ENCODE peak calls at places on chromosomes 1 and 21, in eight cellular contexts. U, S, Y, B, K, D, V and T are unnamed samples.
A peak's percentile ranks its signal among the peaks of the same experiment; 100 is the strongest.

GRCh38 chr1:12595839-12596821 is 21.9 kb downstream of the DHRS3 start:
- DNase-seq in D (no peak), V (no peak), B (no peak), Y (peak; percentile 96), K (peak; percentile 96), S (peak; percentile 98), U (peak; percentile 93), T (peak; percentile 83)

GRCh38 chr1:2414297-2414958 is 2.1 kb upstream of the PEX10 start:
- DNase-seq in S (peak; percentile 68), B (peak; percentile 74), K (peak; percentile 53), V (peak; percentile 75), U (peak; percentile 88), D (peak; percentile 72), Y (peak; percentile 86), T (peak; percentile 71)

GRCh38 chr1:15852828-15853302 is 5.4 kb downstream of the SPEN start:
- DNase-seq in B (no peak), S (no peak), U (no peak), V (no peak), D (no peak), Y (no peak), K (no peak), T (no peak)

GRCh38 chr1:221435510-221435909 is 306.4 kb downstream of the DUSP10 start:
- DNase-seq in B (no peak), Y (no peak), K (peak; percentile 94), S (peak; percentile 85), D (peak; percentile 47), V (no peak), U (no peak), T (no peak)

GRCh38 chr1:44636711-44637589 is 37.3 kb downstream of the TMEM53 start:
- DNase-seq in V (no peak), S (no peak), Y (no peak), D (no peak), B (no peak), U (no peak), K (peak; percentile 38), T (no peak)

GRCh38 chr21:38766987-38767722 is 38.6 kb upstream of the ETS2 start:
- DNase-seq in S (no peak), U (no peak), D (no peak), B (peak; percentile 29), Y (no peak), V (peak; percentile 28), K (no peak), T (no peak)

GRCh38 chr1:150881331-150882070 is 5.1 kb upstream of the ARNT start:
- DNase-seq in Y (no peak), D (no peak), V (no peak), K (peak; percentile 99), U (no peak), S (peak; percentile 95), B (no peak), T (no peak)

GRCh38 chr1:155006601-155007101 is 4.0 kb downstream of the ZBTB7B start:
- DNase-seq in D (peak; percentile 59), Y (peak; percentile 48), B (no peak), V (no peak), S (peak; percentile 51), U (no peak), K (peak; percentile 28), T (no peak)

GRCh38 chr1:151905070-151905442 is 4.3 kb downstream of the THEM4 start:
- DNase-seq in Y (no peak), S (peak; percentile 62), V (peak; percentile 51), D (no peak), B (peak; percentile 53), U (no peak), K (no peak), T (peak; percentile 18)

GRCh38 chr1:207259391-207259790 is 62.1 kb upstream of the CD55 start:
- DNase-seq in Y (no peak), K (peak; percentile 10), B (no peak), S (peak; percentile 71), D (no peak), V (no peak), U (no peak), T (peak; percentile 13)

GRCh38 chr1:29415861-29416260 is 179.5 kb downstream of the PTPRU start:
- DNase-seq in V (no peak), U (no peak), K (no peak), B (no peak), S (no peak), Y (no peak), D (no peak), T (no peak)

GRCh38 chr1:226806988-226807387 is 63.4 kb upstream of the PSEN2 start:
- DNase-seq in B (no peak), Y (no peak), K (no peak), S (no peak), V (no peak), U (no peak), D (no peak), T (no peak)

GRCh38 chr1:37006132-37006868 is 28.0 kb downstream of the GRIK3 start:
- DNase-seq in Y (no peak), D (no peak), K (no peak), V (no peak), U (no peak), S (no peak), B (no peak), T (peak; percentile 28)

GRCh38 chr1:158998781-158999161 is 10.9 kb upstream of the IFI16 start:
- DNase-seq in D (peak; percentile 48), U (peak; percentile 64), Y (peak; percentile 70), S (peak; percentile 73), V (no peak), K (peak; percentile 79), B (no peak), T (peak; percentile 59)

GRCh38 chr1:193141804-193142203 is 20.0 kb downstream of the CDC73 start:
- DNase-seq in Y (no peak), D (no peak), U (no peak), B (no peak), K (no peak), V (no peak), S (no peak), T (no peak)